ENCODE peak calls at places on chromosomes 13 and 19, in four cellular contexts. One of them, this sample, is unnamed.

GRCh38 chr13:39612023-39612637 is 9.1 kb upstream of the LHFPL6 start:
- DNase-seq in breast epithelium: peak; percentile 53
- DNase-seq in cardiac muscle cell: peak; percentile 87
- DNase-seq in right lobe of liver: peak; percentile 40
- DNase-seq in this sample: peak; percentile 24

GRCh38 chr13:73603646-73604045 is 530.6 kb downstream of the KLF12 start:
- DNase-seq in breast epithelium: no peak
- DNase-seq in cardiac muscle cell: no peak
- DNase-seq in right lobe of liver: no peak
- DNase-seq in this sample: no peak

GRCh38 chr19:6057651-6058365 is 52.5 kb downstream of the RFX2 start:
- DNase-seq in breast epithelium: peak; percentile 28
- DNase-seq in cardiac muscle cell: no peak
- DNase-seq in right lobe of liver: no peak
- DNase-seq in this sample: no peak

GRCh38 chr13:110388141-110388943 is 81.3 kb downstream of the COL4A2 start:
- DNase-seq in breast epithelium: peak; percentile 50
- DNase-seq in cardiac muscle cell: no peak
- DNase-seq in right lobe of liver: no peak
- DNase-seq in this sample: no peak

GRCh38 chr13:113453962-113454361 is 674 bp upstream of the ADPRHL1 start:
- DNase-seq in breast epithelium: no peak
- DNase-seq in cardiac muscle cell: no peak
- DNase-seq in right lobe of liver: no peak
- DNase-seq in this sample: no peak

GRCh38 chr19:32691952-32692726 is 518 bp downstream of the NUDT19 start:
- DNase-seq in breast epithelium: no peak
- DNase-seq in cardiac muscle cell: no peak
- DNase-seq in right lobe of liver: peak; percentile 63
- DNase-seq in this sample: peak; percentile 37

GRCh38 chr19:46049597-46049996 is 8.8 kb upstream of the IGFL4 start:
- DNase-seq in breast epithelium: no peak
- DNase-seq in cardiac muscle cell: no peak
- DNase-seq in right lobe of liver: no peak
- DNase-seq in this sample: no peak

GRCh38 chr13:99153219-99153618 is 47.4 kb upstream of the UBAC2 start:
- DNase-seq in breast epithelium: no peak
- DNase-seq in cardiac muscle cell: no peak
- DNase-seq in right lobe of liver: no peak
- DNase-seq in this sample: no peak

GRCh38 chr19:1002600-1002999 is 2.4 kb downstream of the GRIN3B start:
- DNase-seq in breast epithelium: no peak
- DNase-seq in cardiac muscle cell: no peak
- DNase-seq in right lobe of liver: no peak
- DNase-seq in this sample: no peak
- H3K27me3 ChIP-seq in breast epithelium: peaks cover 14% of the 10 kb centered on the region
- H3K27me3 ChIP-seq in cardiac muscle cell: peaks cover 29% of the 10 kb centered on the region
- H3K27me3 ChIP-seq in right lobe of liver: no peaks in the 10 kb centered on the region
- H3K27me3 ChIP-seq in this sample: peaks cover 30% of the 10 kb centered on the region

GRCh38 chr19:54616840-54617560 is 13.3 kb upstream of the LILRB1 start:
- DNase-seq in breast epithelium: no peak
- DNase-seq in cardiac muscle cell: no peak
- DNase-seq in right lobe of liver: no peak
- DNase-seq in this sample: no peak
- H3K9me3 ChIP-seq in breast epithelium: peaks cover 10% of the 10 kb centered on the region
- H3K9me3 ChIP-seq in cardiac muscle cell: no peaks in the 10 kb centered on the region
- H3K9me3 ChIP-seq in right lobe of liver: no peaks in the 10 kb centered on the region
- H3K9me3 ChIP-seq in this sample: no peaks in the 10 kb centered on the region

GRCh38 chr19:2567996-2568395 is 92.1 kb downstream of the GADD45B start:
- DNase-seq in breast epithelium: no peak
- DNase-seq in cardiac muscle cell: no peak
- DNase-seq in right lobe of liver: no peak
- DNase-seq in this sample: no peak

GRCh38 chr19:2569596-2570465 is 93.9 kb downstream of the GADD45B start:
- DNase-seq in breast epithelium: no peak
- DNase-seq in cardiac muscle cell: no peak
- DNase-seq in right lobe of liver: no peak
- DNase-seq in this sample: no peak

GRCh38 chr19:2561895-2562294 is 86.0 kb downstream of the GADD45B start:
- DNase-seq in breast epithelium: no peak
- DNase-seq in cardiac muscle cell: no peak
- DNase-seq in right lobe of liver: peak; percentile 19
- DNase-seq in this sample: peak; percentile 69

DNA sequence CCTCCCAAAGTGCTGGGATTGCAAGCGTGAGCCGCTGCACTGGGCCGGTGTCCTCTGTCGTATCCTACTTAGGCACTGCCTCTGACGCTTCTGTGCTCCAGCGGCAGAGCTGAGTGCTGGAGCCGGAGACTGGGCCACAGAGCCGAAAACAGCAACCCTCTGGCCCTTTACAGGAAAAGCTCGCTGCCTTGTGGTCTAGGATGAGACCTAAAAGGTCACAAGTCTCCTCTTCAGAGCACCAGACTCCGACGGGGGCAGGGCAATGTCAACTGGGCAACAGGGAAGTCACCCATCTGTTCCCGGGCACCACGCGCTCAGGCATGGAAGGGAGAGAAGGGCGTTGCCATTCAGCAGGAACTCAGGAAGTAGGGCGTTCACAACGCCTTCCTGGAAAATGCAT is 91.7 kb downstream of the GADD45B start:
- DNase-seq in breast epithelium: no peak
- DNase-seq in cardiac muscle cell: no peak
- DNase-seq in right lobe of liver: peak; percentile 58
- DNase-seq in this sample: no peak
- H3K27ac ChIP-seq in breast epithelium: no peak overlapping the region
- H3K27ac ChIP-seq in cardiac muscle cell: peak overlapping the region; percentile 58
- H3K27ac ChIP-seq in right lobe of liver: no peak overlapping the region
- H3K27ac ChIP-seq in this sample: no peak overlapping the region

GRCh38 chr19:30217461-30217860 is 154.7 kb upstream of the ZNF536 start:
- DNase-seq in breast epithelium: no peak
- DNase-seq in cardiac muscle cell: no peak
- DNase-seq in right lobe of liver: no peak
- DNase-seq in this sample: no peak

GRCh38 chr19:30216453-30216852 is 155.7 kb upstream of the ZNF536 start:
- DNase-seq in breast epithelium: no peak
- DNase-seq in cardiac muscle cell: no peak
- DNase-seq in right lobe of liver: no peak
- DNase-seq in this sample: no peak

GRCh38 chr19:30215248-30215647 is 156.9 kb upstream of the ZNF536 start:
- DNase-seq in breast epithelium: no peak
- DNase-seq in cardiac muscle cell: no peak
- DNase-seq in right lobe of liver: no peak
- DNase-seq in this sample: no peak

GRCh38 chr19:30212574-30212973 is 159.6 kb upstream of the ZNF536 start:
- DNase-seq in breast epithelium: no peak
- DNase-seq in cardiac muscle cell: no peak
- DNase-seq in right lobe of liver: no peak
- DNase-seq in this sample: no peak

GRCh38 chr19:30214651-30215051 is 157.5 kb upstream of the ZNF536 start:
- DNase-seq in breast epithelium: no peak
- DNase-seq in cardiac muscle cell: no peak
- DNase-seq in right lobe of liver: no peak
- DNase-seq in this sample: no peak
- H3K27me3 ChIP-seq in breast epithelium: no peaks in the 10 kb centered on the region
- H3K27me3 ChIP-seq in cardiac muscle cell: peaks cover 6% of the 10 kb centered on the region
- H3K27me3 ChIP-seq in right lobe of liver: no peaks in the 10 kb centered on the region
- H3K27me3 ChIP-seq in this sample: peaks cover 5% of the 10 kb centered on the region

GRCh38 chr19:15782211-15782610 is 5.2 kb upstream of the OR10H5 start:
- DNase-seq in breast epithelium: no peak
- DNase-seq in cardiac muscle cell: no peak
- DNase-seq in right lobe of liver: no peak
- DNase-seq in this sample: no peak
- H3K9me3 ChIP-seq in breast epithelium: no peaks in the 10 kb centered on the region
- H3K9me3 ChIP-seq in cardiac muscle cell: no peaks in the 10 kb centered on the region
- H3K9me3 ChIP-seq in right lobe of liver: no peaks in the 10 kb centered on the region
- H3K9me3 ChIP-seq in this sample: no peaks in the 10 kb centered on the region

GRCh38 chr19:38281820-38282566 is 17.6 kb downstream of the SPINT2 start:
- DNase-seq in breast epithelium: no peak
- DNase-seq in cardiac muscle cell: no peak
- DNase-seq in right lobe of liver: no peak
- DNase-seq in this sample: no peak

GRCh38 chr19:38277969-38278680 is 13.8 kb downstream of the SPINT2 start:
- DNase-seq in breast epithelium: peak; percentile 46
- DNase-seq in cardiac muscle cell: peak; percentile 86
- DNase-seq in right lobe of liver: peak; percentile 54
- DNase-seq in this sample: no peak

GRCh38 chr19:38278751-38279150 is 14.4 kb downstream of the SPINT2 start:
- DNase-seq in breast epithelium: no peak
- DNase-seq in cardiac muscle cell: no peak
- DNase-seq in right lobe of liver: no peak
- DNase-seq in this sample: no peak

GRCh38 chr19:38277549-38277948 is 13.2 kb downstream of the SPINT2 start:
- DNase-seq in breast epithelium: no peak
- DNase-seq in cardiac muscle cell: no peak
- DNase-seq in right lobe of liver: no peak
- DNase-seq in this sample: no peak

DNA sequence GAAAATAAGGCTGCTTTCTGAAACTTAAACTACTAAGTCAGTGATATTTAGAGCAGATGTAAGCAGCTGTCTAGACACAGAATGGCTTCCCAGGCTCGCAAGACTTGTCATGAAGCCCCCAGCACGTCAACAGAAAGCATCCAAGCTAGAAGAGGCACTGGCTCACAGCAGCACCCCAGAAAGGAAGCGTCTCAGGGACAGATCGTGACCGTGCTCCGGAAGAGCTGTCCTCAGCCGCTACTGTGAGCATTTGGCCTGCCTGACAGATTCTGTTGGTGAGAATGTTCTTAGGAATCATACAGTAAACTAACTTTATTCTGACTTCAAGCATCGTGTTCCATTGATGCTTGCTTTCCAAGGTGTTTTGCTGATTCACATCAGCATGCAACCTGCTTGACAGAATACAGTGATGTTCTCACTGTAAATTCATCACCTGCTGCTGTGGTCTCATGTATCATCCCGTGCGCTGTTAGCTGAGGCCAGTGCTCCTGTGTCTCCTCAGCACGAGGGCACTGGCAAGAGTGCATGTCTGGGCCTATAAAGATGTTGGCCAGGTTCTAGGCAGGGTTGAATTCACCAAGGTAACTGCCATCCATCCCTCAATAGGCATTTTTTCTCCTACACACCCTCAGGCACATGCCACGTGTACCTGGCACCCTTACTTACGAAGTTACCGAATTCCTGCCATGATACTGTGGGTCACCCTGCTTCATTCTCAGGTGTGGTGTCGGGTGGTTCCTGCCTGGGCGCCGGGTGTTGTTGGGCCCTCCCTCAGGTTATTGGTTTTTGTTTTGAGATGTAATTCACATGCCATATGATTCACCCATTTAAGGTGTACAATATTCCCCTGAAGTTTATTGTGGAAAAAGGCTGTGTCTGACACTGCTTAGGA is 15.9 kb downstream of the SPINT2 start:
- DNase-seq in breast epithelium: no peak
- DNase-seq in cardiac muscle cell: no peak
- DNase-seq in right lobe of liver: no peak
- DNase-seq in this sample: no peak
- H3K27ac ChIP-seq in breast epithelium: peak overlapping the region; percentile 74
- H3K27ac ChIP-seq in cardiac muscle cell: peak overlapping the region; percentile 97
- H3K27ac ChIP-seq in right lobe of liver: peak overlapping the region; percentile 18
- H3K27ac ChIP-seq in this sample: no peak overlapping the region

DNA sequence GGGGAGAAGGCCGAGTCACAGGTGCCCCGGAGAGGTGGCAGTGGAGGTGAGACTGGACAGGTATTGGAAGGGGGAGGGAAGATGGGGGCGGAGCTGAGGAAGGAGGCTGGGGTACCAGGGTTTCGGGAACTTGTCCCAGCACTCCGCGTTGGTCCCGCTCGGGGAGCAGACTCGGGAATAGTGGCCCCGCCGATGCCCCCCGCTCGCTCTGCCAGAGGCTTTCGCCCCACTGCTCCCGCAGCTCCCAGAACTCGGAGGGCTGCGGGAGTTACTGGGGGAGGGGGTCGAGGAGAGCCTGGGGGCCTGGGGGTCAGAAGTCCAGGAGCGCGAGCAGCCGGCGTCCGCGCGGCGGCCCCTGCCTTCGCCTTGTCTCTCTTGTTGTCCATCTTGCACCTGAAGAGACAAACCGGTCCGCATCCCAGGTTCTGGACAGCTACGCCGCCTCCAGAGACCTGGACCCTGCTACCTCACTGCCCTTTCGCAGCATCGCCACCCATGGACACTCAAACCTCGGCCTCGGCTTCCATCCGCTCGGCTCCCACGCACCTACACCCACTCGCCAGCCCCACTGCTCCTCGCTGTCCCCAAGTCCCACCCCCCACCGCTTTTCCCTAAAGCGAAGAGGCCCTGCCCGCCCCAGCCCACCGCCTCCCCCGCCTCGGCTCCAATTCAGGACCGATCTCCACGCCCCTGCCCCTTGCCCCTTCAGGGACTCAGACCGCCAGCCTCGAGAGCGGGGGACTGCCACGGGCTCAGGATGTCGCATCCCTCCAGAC is 698 bp downstream of the PRR36 start:
- DNase-seq in breast epithelium: no peak
- DNase-seq in cardiac muscle cell: peak; percentile 45
- DNase-seq in right lobe of liver: no peak
- DNase-seq in this sample: no peak
- H3K27me3 ChIP-seq in breast epithelium: peaks cover 5% of the 10 kb centered on the region
- H3K27me3 ChIP-seq in cardiac muscle cell: peaks cover 17% of the 10 kb centered on the region
- H3K27me3 ChIP-seq in right lobe of liver: no peaks in the 10 kb centered on the region
- H3K27me3 ChIP-seq in this sample: peaks cover 22% of the 10 kb centered on the region

GRCh38 chr19:56603829-56604228 is 8.7 kb downstream of the ZNF71 start:
- DNase-seq in breast epithelium: peak; percentile 19
- DNase-seq in cardiac muscle cell: no peak
- DNase-seq in right lobe of liver: no peak
- DNase-seq in this sample: no peak
- H3K9me3 ChIP-seq in breast epithelium: peaks cover 53% of the 10 kb centered on the region
- H3K9me3 ChIP-seq in cardiac muscle cell: no peaks in the 10 kb centered on the region
- H3K9me3 ChIP-seq in right lobe of liver: peaks cover 10% of the 10 kb centered on the region
- H3K9me3 ChIP-seq in this sample: peaks cover 87% of the 10 kb centered on the region